ENCODE peak calls at places on chromosomes 16 and 17, in eight cellular contexts. K, G, D, R, P, L, A and Y are unnamed samples.

GRCh38 chr17:2043785-2044184 is 2.0 kb downstream of the OVCA2 start:
- DNase-seq in K (no peak), G (no peak), D (peak), R (no peak), P (peak), L (no peak), A (no peak), Y (no peak)

GRCh38 chr17:44318077-44318892 is 6.3 kb downstream of the SLC25A39 start:
- DNase-seq in K (no peak), G (no peak), D (no peak), R (no peak), P (no peak), L (no peak), A (no peak), Y (no peak)

GRCh38 chr17:7022791-7023571 is at the start of gene BCL6B:
- DNase-seq in K (peak), G (no peak), D (no peak), R (peak), P (no peak), L (no peak), A (no peak), Y (no peak)

GRCh38 chr17:83192161-83192788 is 112.9 kb downstream of the METRNL start:
- DNase-seq in K (no peak), G (no peak), D (no peak), R (no peak), P (peak), L (no peak), A (no peak), Y (no peak)

GRCh38 chr17:66791337-66791736 is 43.6 kb upstream of the CACNG5 start:
- DNase-seq in K (no peak), G (no peak), D (no peak), R (no peak), P (no peak), L (no peak), A (no peak), Y (no peak)

GRCh38 chr17:37605813-37606505 is 3.3 kb downstream of the SYNRG start:
- DNase-seq in K (no peak), G (peak), D (no peak), R (no peak), P (peak), L (no peak), A (no peak), Y (peak)

GRCh38 chr17:7379134-7379533 is 1.8 kb upstream of the TNK1 start:
- DNase-seq in K (no peak), G (no peak), D (no peak), R (no peak), P (no peak), L (no peak), A (no peak), Y (no peak)

GRCh38 chr17:7258731-7259554 is 3.3 kb downstream of the CLDN7 start:
- DNase-seq in K (no peak), G (no peak), D (peak), R (no peak), P (peak), L (peak), A (peak), Y (no peak)

GRCh38 chr17:39739020-39739884 is 1.5 kb downstream of the GRB7 start:
- DNase-seq in K (peak), G (no peak), D (peak), R (peak), P (peak), L (peak), A (peak), Y (peak)

GRCh38 chr16:85995591-85996461 is 96.9 kb downstream of the IRF8 start:
- DNase-seq in K (no peak), G (no peak), D (no peak), R (no peak), P (no peak), L (peak), A (no peak), Y (peak)

GRCh38 chr17:45575126-45575885 is 84.8 kb upstream of the PLEKHM1 start:
- DNase-seq in K (peak), G (no peak), D (no peak), R (no peak), P (no peak), L (no peak), A (no peak), Y (no peak)

GRCh38 chr16:53207810-53208752 is 153.3 kb downstream of the CHD9 start:
- DNase-seq in K (peak), G (no peak), D (peak), R (peak), P (peak), L (peak), A (peak), Y (peak)

GRCh38 chr16:80274576-80275191 is 266.1 kb upstream of the DYNLRB2 start:
- DNase-seq in K (no peak), G (no peak), D (no peak), R (peak), P (peak), L (no peak), A (no peak), Y (no peak)

GRCh38 chr16:13633381-13633861 is 286.5 kb upstream of the ERCC4 start:
- DNase-seq in K (no peak), G (no peak), D (no peak), R (no peak), P (no peak), L (no peak), A (no peak), Y (no peak)

GRCh38 chr16:8716592-8716991 is 42.2 kb downstream of the ABAT start:
- DNase-seq in K (no peak), G (no peak), D (no peak), R (no peak), P (no peak), L (no peak), A (no peak), Y (no peak)

GRCh38 chr17:19410875-19411291 is at the start of gene RNF112:
- DNase-seq in K (peak), G (no peak), D (no peak), R (peak), P (peak), L (peak), A (no peak), Y (no peak)

GRCh38 chr17:21385281-21385845 is 9.2 kb downstream of the KCNJ12 start:
- DNase-seq in K (no peak), G (no peak), D (no peak), R (no peak), P (no peak), L (no peak), A (no peak), Y (no peak)

GRCh38 chr16:68792465-68793324 is 50.6 kb upstream of the TANGO6 start:
- DNase-seq in K (peak), G (no peak), D (peak), R (no peak), P (peak), L (peak), A (no peak), Y (no peak)

GRCh38 chr17:62919388-62919787 is 46.6 kb upstream of the TANC2 start:
- DNase-seq in K (no peak), G (no peak), D (peak), R (no peak), P (no peak), L (no peak), A (no peak), Y (no peak)

GRCh38 chr17:77316191-77316641 is 175.4 kb downstream of the SEC14L1 start:
- DNase-seq in K (peak), G (no peak), D (no peak), R (peak), P (peak), L (peak), A (no peak), Y (no peak)

GRCh38 chr17:44159519-44160210 is 10.8 kb upstream of the ASB16 start:
- DNase-seq in K (no peak), G (no peak), D (no peak), R (no peak), P (no peak), L (peak), A (no peak), Y (no peak)

GRCh38 chr17:19019041-19019941 is 14.7 kb upstream of the FAM83G start:
- DNase-seq in K (no peak), G (no peak), D (no peak), R (no peak), P (no peak), L (no peak), A (no peak), Y (peak)

GRCh38 chr16:4244881-4245280 is 3.0 kb upstream of the SRL start:
- DNase-seq in K (peak), G (no peak), D (no peak), R (no peak), P (no peak), L (no peak), A (no peak), Y (no peak)

GRCh38 chr17:58289869-58290268 is 9.1 kb upstream of the MPO start:
- DNase-seq in K (no peak), G (no peak), D (peak), R (no peak), P (no peak), L (no peak), A (no peak), Y (no peak)

GRCh38 chr17:50899005-50899460 is 32.9 kb upstream of the TOB1 start:
- DNase-seq in K (no peak), G (no peak), D (no peak), R (no peak), P (peak), L (no peak), A (no peak), Y (no peak)

GRCh38 chr17:76500074-76500744 is 1.0 kb downstream of the RHBDF2 start:
- DNase-seq in K (no peak), G (no peak), D (peak), R (peak), P (no peak), L (no peak), A (no peak), Y (peak)

GRCh38 chr16:57091990-57092785 is at the start of gene CPNE2:
- DNase-seq in K (peak), G (peak), D (peak), R (peak), P (peak), L (peak), A (no peak), Y (peak)

GRCh38 chr17:48729335-48730239 is 1.0 kb upstream of the HOXB13 start:
- DNase-seq in K (no peak), G (no peak), D (peak), R (no peak), P (no peak), L (no peak), A (no peak), Y (no peak)

GRCh38 chr16:19830902-19831555 is 53.6 kb downstream of the GPRC5B start:
- DNase-seq in K (no peak), G (no peak), D (no peak), R (no peak), P (no peak), L (no peak), A (no peak), Y (peak)

GRCh38 chr17:63035271-63035670 is 69.2 kb downstream of the TANC2 start:
- DNase-seq in K (no peak), G (no peak), D (peak), R (no peak), P (peak), L (no peak), A (peak), Y (no peak)

GRCh38 chr16:58393138-58393504 is 850 bp downstream of the GINS3 start:
- DNase-seq in K (no peak), G (no peak), D (no peak), R (peak), P (peak), L (no peak), A (no peak), Y (peak)

GRCh38 chr17:67400193-67400592 is 23.1 kb downstream of the PITPNC1 start:
- DNase-seq in K (no peak), G (no peak), D (no peak), R (no peak), P (no peak), L (no peak), A (no peak), Y (no peak)

GRCh38 chr16:11560701-11561439 is 25.8 kb downstream of the LITAF start:
- DNase-seq in K (peak), G (no peak), D (no peak), R (peak), P (no peak), L (peak), A (no peak), Y (no peak)

GRCh38 chr16:56885446-56886162 is 20.6 kb downstream of the SLC12A3 start:
- DNase-seq in K (no peak), G (no peak), D (no peak), R (no peak), P (no peak), L (no peak), A (no peak), Y (no peak)

DNA sequence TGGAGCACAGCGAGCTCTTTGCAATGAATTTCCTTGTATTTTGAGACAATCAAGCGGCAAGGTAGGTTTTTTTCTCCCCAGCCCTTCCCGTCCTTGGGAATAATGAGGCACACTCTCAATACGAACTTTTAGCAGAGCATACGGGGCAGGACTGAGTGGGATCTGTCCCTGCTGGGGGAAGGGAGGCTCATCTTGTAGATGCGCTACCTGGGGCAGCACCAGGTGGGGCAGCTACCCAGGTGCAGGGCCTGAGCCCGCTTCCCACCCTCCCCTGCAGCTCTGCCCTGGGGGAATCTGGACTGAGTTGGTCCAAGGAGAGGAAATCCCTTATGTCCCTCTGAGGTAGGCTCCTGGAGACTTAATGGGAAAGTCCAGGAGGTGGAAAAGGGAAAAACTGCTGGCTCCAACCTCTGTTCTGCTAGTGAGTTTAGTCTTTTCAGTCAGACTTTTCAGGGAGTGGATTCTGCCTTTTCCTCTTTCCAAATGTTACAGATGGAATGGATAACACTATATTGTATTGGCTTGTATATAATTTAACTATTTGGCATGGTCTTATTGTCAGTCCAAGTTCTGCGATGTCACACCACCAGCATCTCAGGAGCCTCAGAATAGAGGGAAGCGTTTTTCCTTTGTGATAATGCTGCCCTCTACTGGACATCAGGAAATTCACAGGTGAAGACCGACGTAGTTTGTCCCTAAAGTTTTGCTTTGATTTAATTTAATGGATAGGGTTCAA is 9.6 kb upstream of the CES1 start:
- DNase-seq in K (peak), G (peak), D (peak), R (peak), P (peak), L (peak), A (peak), Y (peak)
- TF ChIP-seq EZH2phosphoT487 in K (no peak), G (no peak), D (no peak), R (no peak), P (no peak), L (no peak), A (no peak), Y (no peak)

GRCh38 chr17:265726-266125 is 84.3 kb upstream of the DOC2B start:
- DNase-seq in K (no peak), G (no peak), D (no peak), R (no peak), P (no peak), L (no peak), A (no peak), Y (no peak)

GRCh38 chr17:261640-262039 is 80.2 kb upstream of the DOC2B start:
- DNase-seq in K (no peak), G (no peak), D (no peak), R (no peak), P (no peak), L (no peak), A (no peak), Y (no peak)

GRCh38 chr17:266219-266618 is 84.8 kb upstream of the DOC2B start:
- DNase-seq in K (no peak), G (no peak), D (no peak), R (no peak), P (no peak), L (no peak), A (no peak), Y (no peak)

GRCh38 chr17:263271-263670 is 81.8 kb upstream of the DOC2B start:
- DNase-seq in K (no peak), G (no peak), D (no peak), R (no peak), P (no peak), L (no peak), A (no peak), Y (no peak)

DNA sequence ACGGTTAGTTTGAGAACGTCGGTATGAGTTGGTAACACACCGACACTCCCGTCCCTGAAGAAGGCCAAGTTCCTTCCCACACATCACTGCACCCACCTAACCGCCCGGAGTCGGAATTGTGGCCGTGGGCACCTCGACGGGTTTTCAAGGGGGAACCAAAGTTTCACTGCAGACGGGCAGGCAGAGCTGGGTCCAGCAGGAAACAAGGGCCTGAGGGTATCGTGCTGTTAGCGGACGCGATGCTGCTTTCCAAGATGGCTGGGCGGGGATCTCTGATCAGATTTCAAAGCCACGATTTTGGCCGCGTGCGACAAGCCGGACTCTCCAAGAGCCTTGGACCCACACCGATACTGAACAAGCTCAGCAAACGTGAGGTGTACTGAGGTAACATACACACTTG is 82.3 kb upstream of the DOC2B start:
- DNase-seq in K (no peak), G (no peak), D (no peak), R (no peak), P (no peak), L (no peak), A (no peak), Y (no peak)
- TF ChIP-seq EZH2phosphoT487 in K (no peak), G (no peak), D (no peak), R (no peak), P (no peak), L (no peak), A (no peak), Y (no peak)

DNA sequence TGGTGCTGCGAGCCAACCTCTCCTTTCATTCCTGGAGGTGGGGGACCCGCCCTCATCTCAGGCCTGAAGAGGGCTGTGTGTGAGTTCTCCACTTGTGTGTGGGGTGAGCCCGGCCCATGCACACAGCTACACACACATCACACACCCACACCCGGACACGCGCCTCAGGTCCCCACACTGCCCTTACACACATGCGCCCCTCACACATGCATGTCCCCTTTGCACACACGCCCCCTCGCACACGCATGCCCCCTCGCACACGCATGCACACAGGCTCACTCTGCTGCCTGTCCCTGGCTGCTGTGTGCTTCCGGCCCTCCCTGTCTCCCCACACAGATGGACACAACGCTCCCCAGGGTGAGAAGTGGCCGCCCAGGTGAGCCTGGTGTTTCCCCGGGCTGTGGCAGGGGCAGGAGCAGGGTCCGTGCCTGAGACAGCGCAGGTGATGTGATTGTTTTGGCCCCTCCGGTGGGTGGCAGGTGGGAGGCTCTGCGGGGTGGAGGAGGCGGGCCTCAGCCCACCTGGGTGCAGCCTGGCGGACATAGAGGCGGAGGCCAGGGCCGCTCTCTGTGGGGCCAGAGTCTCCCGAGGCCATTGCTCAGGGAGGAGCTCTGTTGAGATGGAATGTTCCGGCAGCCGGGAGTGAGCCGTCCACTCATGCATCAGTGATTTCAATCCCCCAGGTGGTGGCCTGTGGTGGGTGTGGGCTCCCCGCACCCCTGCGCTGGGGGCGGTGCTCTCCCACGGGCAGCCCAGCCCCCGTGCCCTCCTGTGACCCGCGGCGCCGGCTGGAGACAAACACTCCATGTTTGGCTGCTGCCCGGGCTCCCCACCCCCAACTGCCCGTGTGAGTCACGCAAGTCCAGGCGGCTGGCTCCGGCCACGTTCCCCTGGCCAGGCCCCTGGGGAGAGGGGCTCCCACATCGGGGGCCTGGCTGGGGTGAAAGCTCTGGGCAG is 29.1 kb downstream of the CACNA1H start:
- DNase-seq in K (no peak), G (no peak), D (peak), R (peak), P (peak), L (peak), A (no peak), Y (no peak)
- TF ChIP-seq EZH2phosphoT487 in K (no peak), G (no peak), D (no peak), R (no peak), P (no peak), L (no peak), A (no peak), Y (no peak)

GRCh38 chr16:52117171-52117570 is 429.8 kb downstream of the TOX3 start:
- DNase-seq in K (peak), G (no peak), D (no peak), R (no peak), P (no peak), L (no peak), A (no peak), Y (no peak)

GRCh38 chr16:52113812-52114211 is 433.1 kb downstream of the TOX3 start:
- DNase-seq in K (no peak), G (no peak), D (no peak), R (no peak), P (no peak), L (no peak), A (no peak), Y (no peak)

DNA sequence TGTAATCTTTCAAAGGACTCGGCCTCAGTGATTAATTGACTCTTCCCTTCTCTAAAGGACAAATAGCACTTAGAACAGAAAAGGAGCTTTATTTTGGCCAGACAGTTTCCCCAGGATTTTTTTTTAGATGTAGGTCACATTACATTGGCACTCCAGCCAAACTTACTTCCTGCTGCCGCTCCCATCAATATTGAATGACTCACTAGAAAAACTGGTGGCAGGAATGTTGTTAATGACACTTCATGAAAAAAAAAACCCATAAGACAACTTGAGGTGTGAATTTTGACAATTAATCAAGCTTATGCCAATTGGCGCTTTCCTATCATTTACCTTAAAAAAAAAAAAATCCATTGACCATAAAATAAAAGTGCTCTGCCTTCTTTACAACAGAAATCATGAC is 432.5 kb downstream of the TOX3 start:
- DNase-seq in K (peak), G (no peak), D (no peak), R (no peak), P (no peak), L (peak), A (no peak), Y (no peak)
- TF ChIP-seq EZH2phosphoT487 in K (no peak), G (no peak), D (no peak), R (no peak), P (no peak), L (no peak), A (no peak), Y (no peak)